ENCODE peak calls at places on chromosomes 2 and 18, in seven cellular contexts. V is neuronal stem cell; X is mesendoderm; O is transverse colon; B is adrenal gland; K is effector memory CD4-positive, alpha-beta T cell; N is upper lobe of right lung. M is an unnamed sample.

GRCh38 chr2:121128741-121129659 is 156.0 kb downstream of the TFCP2L1 start:
- DNase-seq in V (peak; percentile 24), X (peak; percentile 86), O (peak; percentile 89), B (peak; percentile 35), K (no peak), N (peak; percentile 80), M (no peak)

GRCh38 chr2:217785544-217786045 is 217.2 kb downstream of the TNS1 start:
- DNase-seq in V (peak; percentile 78), X (peak; percentile 76), O (peak; percentile 80), B (peak; percentile 90), K (peak; percentile 34), N (peak; percentile 86), M (no peak)

GRCh38 chr18:316391-316790 is 48.5 kb upstream of the THOC1 start:
- DNase-seq in V (no peak), X (no peak), O (no peak), B (no peak), K (no peak), N (no peak), M (no peak)

GRCh38 chr2:199348871-199349270 is 108.9 kb downstream of the SATB2 start:
- DNase-seq in V (no peak), X (no peak), O (no peak), B (no peak), K (no peak), N (no peak), M (no peak)

GRCh38 chr2:149068996-149069888 is 30.7 kb downstream of the LYPD6B start:
- DNase-seq in V (no peak), X (no peak), O (no peak), B (no peak), K (peak; percentile 2), N (no peak), M (no peak)

GRCh38 chr2:85997016-85997970 is 108.4 kb downstream of the POLR1A start:
- DNase-seq in V (no peak), X (no peak), O (no peak), B (peak; percentile 79), K (no peak), N (no peak), M (no peak)

GRCh38 chr2:73092146-73092783 is 20.5 kb downstream of the RAB11FIP5 start:
- DNase-seq in V (no peak), X (no peak), O (no peak), B (no peak), K (no peak), N (no peak), M (no peak)

GRCh38 chr2:9029721-9030120 is 26.2 kb upstream of the MBOAT2 start:
- DNase-seq in V (no peak), X (no peak), O (no peak), B (no peak), K (no peak), N (no peak), M (no peak)

GRCh38 chr18:304887-305529 is 37.2 kb upstream of the THOC1 start:
- DNase-seq in V (no peak), X (peak; percentile 38), O (no peak), B (no peak), K (no peak), N (no peak), M (no peak)

GRCh38 chr18:50401888-50402287 is 27.0 kb downstream of the SKA1 start:
- DNase-seq in V (no peak), X (peak; percentile 71), O (peak; percentile 64), B (peak; percentile 96), K (no peak), N (peak; percentile 85), M (no peak)

GRCh38 chr2:141957321-141957720 is 173.5 kb downstream of the LRP1B start:
- DNase-seq in V (no peak), X (peak; percentile 22), O (no peak), B (no peak), K (no peak), N (no peak), M (no peak)

GRCh38 chr2:222301296-222301997 is 2.6 kb upstream of the PAX3 start:
- DNase-seq in V (no peak), X (no peak), O (no peak), B (no peak), K (no peak), N (no peak), M (no peak)
- H3K4me3 ChIP-seq in V (no peak overlapping the region), X (no peak overlapping the region), O (no peak overlapping the region), B (no peak overlapping the region), K (no peak overlapping the region), N (no peak overlapping the region), M (no peak overlapping the region)

DNA sequence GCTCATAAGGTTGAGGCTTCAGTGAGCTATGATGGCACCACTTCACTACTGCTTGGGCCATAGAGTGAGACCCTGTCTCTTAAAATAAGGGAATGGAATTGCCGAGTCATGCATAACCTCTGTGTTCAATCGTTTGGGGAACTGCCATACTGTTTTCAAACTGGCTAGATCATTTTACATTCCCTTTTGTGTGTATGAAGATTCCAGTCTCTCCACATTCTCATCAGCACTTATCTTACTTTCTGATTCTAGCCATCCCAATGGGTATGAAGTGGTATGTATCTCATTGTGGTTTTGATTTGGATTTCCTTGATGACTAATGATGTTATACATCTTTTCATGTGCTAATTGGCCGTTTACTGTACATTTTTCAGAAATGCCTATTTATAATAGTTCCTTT is 23.7 kb downstream of the MARCHF7 start:
- DNase-seq in V (no peak), X (no peak), O (no peak), B (no peak), K (no peak), N (no peak), M (no peak)
- H3K4me3 ChIP-seq in V (no peak overlapping the region), X (no peak overlapping the region), O (no peak overlapping the region), B (no peak overlapping the region), K (no peak overlapping the region), N (no peak overlapping the region), M (no peak overlapping the region)

DNA sequence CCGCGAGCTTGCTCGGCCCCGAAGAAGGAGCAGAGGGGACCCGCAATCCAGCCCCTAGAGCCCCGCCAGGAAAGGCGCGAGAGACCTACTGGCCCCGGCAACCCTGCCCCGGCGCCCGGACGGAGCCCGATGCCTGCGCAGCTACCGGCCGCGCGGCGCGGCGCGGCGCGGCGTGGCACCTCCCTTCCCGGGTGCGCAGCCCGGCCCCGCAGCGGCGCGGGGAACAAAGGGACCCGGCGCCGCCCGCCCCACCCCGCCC is 327 bp downstream of the CDH2 start:
- DNase-seq in V (no peak), X (no peak), O (no peak), B (no peak), K (no peak), N (no peak), M (no peak)
- H3K4me3 ChIP-seq in V (peak overlapping the region; percentile 62), X (peak overlapping the region; percentile 96), O (peak overlapping the region; percentile 38), B (peak overlapping the region; percentile 4), K (no peak overlapping the region), N (peak overlapping the region; percentile 47), M (no peak overlapping the region)

GRCh38 chr2:215328066-215328465 is 16.2 kb downstream of the ATIC start:
- DNase-seq in V (no peak), X (peak; percentile 90), O (no peak), B (no peak), K (no peak), N (no peak), M (no peak)

DNA sequence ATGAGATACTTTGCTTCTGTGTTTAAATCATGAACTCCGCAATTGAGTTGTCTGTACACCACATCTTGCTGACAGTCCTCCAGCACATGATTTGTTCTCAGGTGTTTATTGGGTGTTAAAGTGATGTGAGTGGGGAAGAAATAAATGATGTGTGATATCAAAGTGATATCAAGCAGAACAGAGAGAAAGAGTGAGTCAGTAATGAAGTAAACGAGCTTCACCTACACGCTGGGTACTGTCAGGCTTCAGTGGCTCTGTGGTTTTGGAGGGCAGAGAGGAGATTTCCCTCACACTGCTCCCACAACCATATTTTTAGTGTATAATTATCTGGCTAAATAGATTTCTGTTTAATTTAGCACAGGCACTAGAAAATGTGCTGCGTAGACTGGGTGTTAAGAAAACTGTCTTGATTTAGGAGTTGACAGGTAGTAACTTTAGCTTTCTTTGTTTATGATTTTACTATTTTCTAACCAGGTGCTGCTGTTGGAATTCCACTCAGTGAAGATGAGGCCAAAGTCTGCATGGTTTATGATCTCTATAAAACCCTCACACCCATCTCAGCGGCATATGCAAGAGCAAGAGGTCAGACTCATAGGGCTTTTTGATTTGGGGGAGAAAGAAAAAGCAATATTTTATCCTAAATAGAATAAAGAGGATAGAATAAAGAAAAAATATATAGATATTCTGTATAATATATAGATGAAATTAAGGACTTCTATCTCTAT is 21.2 kb downstream of the ATIC start:
- DNase-seq in V (no peak), X (no peak), O (peak; percentile 29), B (no peak), K (no peak), N (no peak), M (no peak)
- H3K4me3 ChIP-seq in V (no peak overlapping the region), X (no peak overlapping the region), O (no peak overlapping the region), B (no peak overlapping the region), K (no peak overlapping the region), N (no peak overlapping the region), M (no peak overlapping the region)

M was measured in GM12864.